ENCODE peak calls at places on chromosomes 4 and X, in eight cellular contexts. V is CD8-positive, alpha-beta memory T cell; R is kidney; D is fibroblast of lung; K is OCI-LY7; A is sigmoid colon; E is endodermal cell; P is H1. L is an unnamed sample. For H3K4me1, the result is how much of the 10 kb centered on the place peaks cover.

GRCh38 chrX:29662759-29663503 is 552.4 kb upstream of the MAGEB2 start:
- DNase-seq in V (no peak), R (no peak), E (no peak), A (no peak), D (peak), P (no peak), K (no peak), L (no peak)

GRCh38 chr4:38815879-38816782 is 11.5 kb upstream of the TLR1 start:
- DNase-seq in K (peak), R (no peak), P (no peak), E (no peak), V (no peak), A (no peak), D (peak), L (no peak)

GRCh38 chr4:4627111-4627510 is 85.3 kb upstream of the STX18 start:
- DNase-seq in K (no peak), R (no peak), D (no peak), A (no peak), P (no peak), V (no peak), E (peak), L (no peak)

GRCh38 chr4:17066972-17067371 is 168.5 kb upstream of the LDB2 start:
- DNase-seq in V (no peak), R (no peak), D (peak), A (no peak), E (no peak), P (no peak), K (no peak), L (no peak)

GRCh38 chrX:123860983-123861382 is 1.1 kb downstream of the XIAP start:
- DNase-seq in V (no peak), R (no peak), K (peak), P (no peak), D (no peak), A (no peak), E (no peak), L (no peak)

GRCh38 chr4:103091601-103092223 is 7.9 kb downstream of the BDH2 start:
- DNase-seq in K (peak), D (peak), A (no peak), E (peak), R (no peak), P (no peak), V (no peak), L (peak)

GRCh38 chrX:103063918-103064434 is at the start of gene BEX1:
- DNase-seq in D (peak), R (peak), P (peak), V (no peak), K (no peak), E (peak), A (peak), L (no peak)

GRCh38 chr4:124711469-124712416 is 789 bp downstream of the ANKRD50 start:
- DNase-seq in P (peak), V (no peak), R (no peak), E (peak), D (peak), K (peak), A (peak), L (no peak)

GRCh38 chrX:11739796-11740195 is 18.2 kb upstream of the MSL3 start:
- DNase-seq in V (no peak), A (no peak), E (no peak), R (no peak), P (no peak), K (no peak), D (no peak), L (no peak)

GRCh38 chr4:101104264-101105052 is 242.9 kb downstream of the PPP3CA start:
- DNase-seq in V (no peak), A (no peak), R (no peak), K (no peak), P (no peak), D (no peak), E (no peak), L (no peak)

GRCh38 chr4:69490271-69490670 is 5.4 kb downstream of the UGT2B4 start:
- DNase-seq in A (no peak), P (no peak), D (peak), V (no peak), E (no peak), K (no peak), R (no peak), L (no peak)

GRCh38 chr4:69984030-69984443 is 11.7 kb upstream of the STATH start:
- DNase-seq in K (no peak), R (no peak), V (no peak), E (no peak), A (peak), D (peak), P (no peak), L (peak)

GRCh38 chrX:150211988-150212387 is 151.1 kb upstream of the MAMLD1 start:
- DNase-seq in P (no peak), A (no peak), K (no peak), D (peak), R (no peak), E (no peak), V (no peak), L (no peak)

GRCh38 chr4:26141101-26141830 is 179.5 kb upstream of the RBPJ start:
- DNase-seq in V (no peak), P (no peak), D (no peak), K (no peak), E (no peak), R (no peak), A (no peak), L (no peak)

GRCh38 chrX:129091097-129091496 is 432.2 kb downstream of the SMARCA1 start:
- DNase-seq in V (no peak), P (no peak), R (no peak), K (peak), E (peak), D (no peak), A (no peak), L (peak)

GRCh38 chr4:47368211-47368610 is 95.3 kb downstream of the COMMD8 start:
- DNase-seq in A (no peak), V (no peak), R (no peak), K (no peak), E (no peak), D (no peak), P (no peak), L (no peak)

GRCh38 chr4:102094474-102094873 is 250.8 kb downstream of the SLC39A8 start:
- DNase-seq in E (no peak), A (no peak), V (no peak), R (no peak), K (no peak), D (no peak), P (no peak), L (no peak)

GRCh38 chr4:113952452-113953029 is 26.9 kb downstream of the ARSJ start:
- DNase-seq in K (peak), R (no peak), D (peak), A (no peak), V (no peak), E (peak), P (peak), L (peak)

GRCh38 chrX:97260679-97261078 is 377.0 kb downstream of the RPA4 start:
- DNase-seq in R (no peak), E (no peak), A (no peak), V (no peak), P (no peak), K (no peak), D (no peak), L (no peak)

GRCh38 chrX:112931900-112932299 is 91.3 kb upstream of the AMOT start:
- DNase-seq in A (no peak), D (no peak), K (no peak), E (no peak), R (no peak), P (no peak), V (no peak), L (no peak)
- H3K27ac ChIP-seq in A (no peak), D (no peak), K (no peak), E (no peak), R (no peak), P (no peak), V (no peak), L (no peak)

DNA sequence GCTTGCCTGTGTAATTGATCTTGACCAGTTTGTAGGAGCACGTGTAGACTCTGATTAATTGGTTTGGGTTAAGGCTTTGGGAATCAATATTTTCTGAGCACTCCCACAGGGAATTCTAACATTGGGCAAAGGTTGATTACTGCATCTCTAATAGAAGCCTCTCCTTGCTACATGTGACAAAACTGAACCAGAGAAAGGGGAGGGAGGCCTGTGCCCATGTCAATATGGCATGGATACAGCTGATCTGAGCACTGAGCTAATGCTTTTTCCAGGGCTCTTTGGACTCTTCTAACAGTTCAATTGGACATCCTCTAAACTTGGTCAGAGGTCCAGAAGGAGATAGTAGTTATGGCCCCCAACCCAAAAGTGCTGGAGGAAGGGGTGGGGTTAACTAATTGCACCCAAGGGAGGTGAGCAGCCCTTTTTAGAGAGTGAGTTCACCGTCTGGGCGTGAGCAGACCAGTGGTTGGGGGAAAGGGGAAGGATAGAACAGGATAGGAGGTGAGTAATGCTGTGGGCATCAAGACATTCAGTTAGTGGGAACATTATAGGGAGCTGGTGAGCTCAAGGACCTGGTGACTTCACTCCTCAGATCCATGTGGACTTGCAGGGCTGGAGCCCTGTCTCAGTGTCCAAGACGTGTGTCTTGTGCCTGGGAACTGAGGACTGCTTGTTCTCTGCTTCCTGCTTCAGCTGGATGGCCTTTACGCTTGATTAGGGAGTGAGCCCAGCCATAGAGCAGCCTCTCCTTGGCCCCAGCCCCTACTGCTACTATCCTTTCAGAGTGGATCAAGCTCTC is 22.8 kb downstream of the MSN start:
- DNase-seq in P (no peak), E (no peak), R (peak), K (no peak), V (no peak), A (peak), D (peak), L (no peak)
- H3K4me1 ChIP-seq in P (under half), E (under half), R (under half), K (half or more), V (half or more), A (under half), D (under half), L (under half)

GRCh38 chr4:127782275-127783025 is at the start of gene HSPA4L:
- DNase-seq in D (peak), A (peak), V (peak), P (no peak), E (no peak), R (peak), K (peak), L (no peak)

GRCh38 chr4:127783026-127783769 is 1.1 kb downstream of the HSPA4L start:
- DNase-seq in K (no peak), E (peak), D (peak), R (peak), A (peak), V (no peak), P (peak), L (no peak)

GRCh38 chr4:127781303-127782024 is 658 bp upstream of the HSPA4L start:
- DNase-seq in D (peak), P (no peak), K (no peak), R (peak), A (peak), V (no peak), E (no peak), L (no peak)

GRCh38 chr4:127782025-127782274 is 172 bp upstream of the HSPA4L start:
- DNase-seq in E (peak), P (peak), D (peak), V (no peak), A (no peak), R (peak), K (no peak), L (peak)

GRCh38 chr4:127783971-127784519 is 1.9 kb downstream of the HSPA4L start:
- DNase-seq in D (no peak), R (no peak), A (no peak), V (no peak), E (no peak), P (no peak), K (no peak), L (no peak)
- H3K4me3 ChIP-seq in D (peak), R (peak), A (peak), V (no peak), E (peak), P (no peak), K (no peak), L (no peak)

GRCh38 chr4:184286346-184286745 is 68.7 kb upstream of the ENPP6 start:
- DNase-seq in V (no peak), D (no peak), K (no peak), R (no peak), P (no peak), E (no peak), A (no peak), L (no peak)
- H3K27ac ChIP-seq in V (no peak), D (no peak), K (peak), R (no peak), P (no peak), E (no peak), A (no peak), L (no peak)

GRCh38 chr4:77818077-77818666 is 996 bp downstream of the CNOT6L start:
- DNase-seq in E (peak), D (peak), R (peak), A (peak), K (peak), P (peak), V (peak), L (no peak)
- H3K4me1 ChIP-seq in E (under half), D (under half), R (under half), A (under half), K (half or more), P (under half), V (half or more), L (under half)

GRCh38 chr4:1330761-1331590 is 16.0 kb upstream of the UVSSA start:
- DNase-seq in P (no peak), A (no peak), D (no peak), E (no peak), V (peak), K (no peak), R (peak), L (no peak)
- H3K4me3 ChIP-seq in P (no peak), A (no peak), D (no peak), E (no peak), V (no peak), K (no peak), R (no peak), L (no peak)

GRCh38 chr4:140185725-140186124 is 31.7 kb upstream of the MAML3 start:
- DNase-seq in P (no peak), K (no peak), R (no peak), E (no peak), D (no peak), A (no peak), V (no peak), L (no peak)

GRCh38 chr4:140187316-140187695 is 33.3 kb upstream of the MAML3 start:
- DNase-seq in P (no peak), V (no peak), E (no peak), A (no peak), D (peak), R (no peak), K (no peak), L (no peak)

GRCh38 chr4:140186651-140187315 is 32.8 kb upstream of the MAML3 start:
- DNase-seq in P (no peak), E (no peak), D (peak), K (no peak), V (no peak), A (peak), R (peak), L (no peak)

GRCh38 chr4:140189846-140190245 is 35.9 kb upstream of the MAML3 start:
- DNase-seq in V (no peak), R (no peak), K (no peak), E (no peak), P (no peak), D (no peak), A (no peak), L (no peak)

GRCh38 chr4:140188975-140189374 is 35.0 kb upstream of the MAML3 start:
- DNase-seq in K (no peak), V (no peak), R (peak), P (no peak), A (peak), D (peak), E (no peak), L (no peak)
- H3K27ac ChIP-seq in K (no peak), V (no peak), R (no peak), P (no peak), A (peak), D (no peak), E (no peak), L (no peak)

GRCh38 chr4:168848112-168848511 is 161.9 kb downstream of the CBR4 start:
- DNase-seq in A (peak), K (no peak), P (no peak), V (no peak), E (no peak), D (peak), R (no peak), L (no peak)

GRCh38 chr4:168846414-168846813 is 163.6 kb downstream of the CBR4 start:
- DNase-seq in A (no peak), E (no peak), P (no peak), R (no peak), D (no peak), K (no peak), V (no peak), L (no peak)

GRCh38 chr4:168843635-168844034 is 166.4 kb downstream of the CBR4 start:
- DNase-seq in P (no peak), D (no peak), E (no peak), A (no peak), R (no peak), V (no peak), K (no peak), L (no peak)

GRCh38 chr4:168844261-168845039 is 165.6 kb downstream of the CBR4 start:
- DNase-seq in A (no peak), E (no peak), K (no peak), D (peak), V (no peak), P (no peak), R (no peak), L (no peak)

GRCh38 chr4:168845897-168846296 is 164.2 kb downstream of the CBR4 start:
- DNase-seq in V (no peak), E (no peak), K (no peak), R (no peak), A (no peak), D (no peak), P (no peak), L (no peak)
- H3K4me1 ChIP-seq in V (under half), E (under half), K (under half), R (under half), A (half or more), D (under half), P (half or more), L (under half)

GRCh38 chr4:176779421-176779820 is 13.3 kb downstream of the VEGFC start:
- DNase-seq in E (no peak), R (no peak), A (no peak), K (no peak), P (no peak), D (no peak), V (no peak), L (no peak)

GRCh38 chr4:176782191-176782590 is 10.5 kb downstream of the VEGFC start:
- DNase-seq in D (no peak), R (no peak), K (no peak), E (no peak), A (no peak), P (no peak), V (no peak), L (no peak)

GRCh38 chr4:176781739-176782100 is 11.0 kb downstream of the VEGFC start:
- DNase-seq in K (no peak), R (no peak), V (no peak), A (no peak), E (no peak), P (no peak), D (no peak), L (no peak)

GRCh38 chr4:176782794-176783193 is 9.9 kb downstream of the VEGFC start:
- DNase-seq in V (no peak), D (peak), P (no peak), K (no peak), R (no peak), E (no peak), A (no peak), L (no peak)

DNA sequence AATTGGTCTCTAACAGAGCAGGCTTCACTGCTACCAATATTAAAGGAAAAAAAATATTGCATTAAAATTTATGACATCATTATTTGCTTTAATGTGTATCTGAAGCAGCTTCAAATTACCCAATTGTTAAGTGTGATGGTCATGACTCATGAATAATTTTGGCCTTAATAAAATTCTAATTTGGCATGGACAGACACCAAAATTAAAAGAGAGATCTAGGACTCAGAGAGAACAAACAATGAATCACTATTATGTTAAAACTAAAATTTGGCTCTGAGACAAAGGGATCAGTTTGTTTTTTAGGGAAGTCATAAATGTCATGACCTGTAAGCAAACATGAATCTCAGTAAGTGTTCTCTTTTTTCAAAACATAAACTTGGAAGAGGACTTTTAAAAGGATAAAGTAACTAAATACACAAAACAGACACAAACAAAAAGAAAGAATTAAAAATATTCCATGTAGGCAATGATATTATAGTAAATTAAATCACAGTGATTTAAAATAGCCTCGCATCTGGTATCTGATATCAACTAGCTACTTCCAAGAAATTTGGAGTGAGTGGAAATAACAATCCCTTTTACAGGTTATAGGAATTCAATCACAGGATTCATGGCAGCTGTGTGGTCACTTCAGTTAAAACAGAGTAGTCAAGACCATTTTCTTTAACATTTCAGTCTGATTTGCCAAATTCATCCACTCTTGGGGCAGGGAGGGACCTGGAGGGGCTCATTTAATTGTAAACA is 11.6 kb downstream of the VEGFC start:
- DNase-seq in D (peak), P (no peak), K (no peak), V (no peak), A (no peak), E (no peak), R (no peak), L (no peak)
- H3K4me3 ChIP-seq in D (no peak), P (no peak), K (no peak), V (no peak), A (no peak), E (no peak), R (no peak), L (no peak)

GRCh38 chr4:48906283-48907173 is at the start of gene OCIAD2:
- DNase-seq in V (peak), A (peak), D (peak), K (peak), P (peak), E (peak), R (peak), L (peak)

GRCh38 chr4:48907706-48908477 is 1.3 kb upstream of the OCIAD2 start:
- DNase-seq in P (no peak), E (no peak), K (no peak), A (no peak), V (no peak), R (no peak), D (no peak), L (no peak)

GRCh38 chr4:48909697-48910096 is 3.1 kb upstream of the OCIAD2 start:
- DNase-seq in V (no peak), D (peak), K (no peak), E (peak), A (no peak), R (peak), P (no peak), L (no peak)

GRCh38 chr4:48910511-48910910 is 3.9 kb upstream of the OCIAD2 start:
- DNase-seq in R (no peak), D (no peak), P (no peak), K (no peak), V (no peak), E (no peak), A (no peak), L (no peak)

GRCh38 chr4:48908687-48909086 is 2.1 kb upstream of the OCIAD2 start:
- DNase-seq in A (no peak), E (no peak), P (no peak), K (no peak), V (no peak), R (no peak), D (no peak), L (no peak)
- H3K27ac ChIP-seq in A (peak), E (no peak), P (no peak), K (no peak), V (no peak), R (no peak), D (no peak), L (no peak)

L was measured in iPS DF 6.9.